ENCODE peak calls at places on chromosome 6, in ten cellular contexts. N is hepatocyte; H is IMR-90; K is heart right ventricle; W is sigmoid colon; Q is CD8-positive, alpha-beta T cell; I is esophagus muscularis mucosa; D is uterus; U is left ventricle myocardium inferior; E is neural progenitor cell. R is an unnamed sample. For H3K9me3, the result is how much of the 10 kb centered on the place peaks cover.

GRCh38 chr6:19999319-20000191 is 162.4 kb downstream of the ID4 start:
- DNase-seq in W (no peak), N (no peak), U (no peak), E (no peak), H (peak), K (no peak), Q (no peak), D (no peak), I (peak), R (no peak)

GRCh38 chr6:105560611-105561066 is 157.8 kb upstream of the PREP start:
- DNase-seq in D (no peak), I (no peak), Q (no peak), H (peak), E (no peak), N (no peak), K (no peak), W (no peak), U (no peak), R (no peak)

GRCh38 chr6:33846226-33846625 is 42.4 kb upstream of the MLN start:
- DNase-seq in I (no peak), N (no peak), E (no peak), U (no peak), W (no peak), D (no peak), Q (no peak), K (no peak), H (no peak), R (no peak)

GRCh38 chr6:52286798-52287432 is 2.4 kb upstream of the MCM3 start:
- DNase-seq in H (peak), D (peak), W (peak), N (peak), K (peak), Q (peak), E (peak), I (no peak), U (peak), R (peak)

GRCh38 chr6:28695671-28696537 is 170.2 kb downstream of the GPX5 start:
- DNase-seq in W (no peak), U (no peak), K (no peak), I (no peak), Q (no peak), H (peak), N (no peak), E (no peak), D (no peak), R (no peak)

GRCh38 chr6:17768388-17768787 is 61.7 kb upstream of the NUP153 start:
- DNase-seq in I (no peak), U (no peak), N (peak), K (no peak), W (no peak), D (no peak), Q (no peak), E (peak), H (peak), R (no peak)

GRCh38 chr6:125375841-125376240 is 74.1 kb upstream of the HDDC2 start:
- DNase-seq in I (no peak), W (no peak), N (no peak), Q (no peak), H (no peak), D (no peak), K (no peak), U (no peak), E (no peak), R (no peak)

GRCh38 chr6:32655311-32655710 is 11.1 kb downstream of the HLA-DQB1 start:
- DNase-seq in U (no peak), Q (no peak), H (no peak), E (no peak), W (no peak), I (no peak), N (no peak), K (no peak), D (no peak), R (no peak)

GRCh38 chr6:39806277-39806676 is 14.1 kb downstream of the DAAM2 start:
- DNase-seq in Q (no peak), E (no peak), N (no peak), W (no peak), K (no peak), U (no peak), I (no peak), D (no peak), H (peak), R (no peak)

GRCh38 chr6:84348801-84349200 is 121.4 kb upstream of the CEP162 start:
- DNase-seq in K (no peak), U (no peak), E (no peak), Q (no peak), H (no peak), I (no peak), W (no peak), N (no peak), D (no peak), R (no peak)

GRCh38 chr6:79042799-79043126 is 35.3 kb downstream of the PHIP start:
- DNase-seq in I (no peak), D (no peak), H (no peak), K (no peak), Q (no peak), U (no peak), W (no peak), N (no peak), E (no peak), R (no peak)

GRCh38 chr6:138601128-138601527 is 101.8 kb upstream of the NHSL1 start:
- DNase-seq in W (no peak), N (no peak), U (no peak), K (no peak), I (no peak), H (peak), E (no peak), Q (no peak), D (no peak), R (no peak)

DNA sequence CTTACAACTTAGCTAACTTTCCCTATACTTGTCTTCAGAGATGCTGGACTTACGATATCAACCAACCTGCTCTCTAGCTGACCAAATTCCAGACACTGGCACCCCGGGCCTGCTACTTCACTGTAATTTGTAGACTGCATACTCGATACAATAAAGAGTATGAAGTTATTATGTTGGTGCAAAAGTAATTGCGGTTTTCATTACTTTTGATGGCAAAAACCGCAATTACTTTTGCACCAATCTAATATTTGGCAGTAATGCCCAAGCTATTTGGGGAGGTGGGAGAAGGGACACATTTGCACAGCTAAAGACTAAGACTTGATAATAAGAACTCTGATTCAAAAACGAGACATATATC is 34.9 kb upstream of the ARHGAP18 start:
- DNase-seq in U (no peak), W (no peak), K (no peak), H (no peak), E (no peak), I (no peak), Q (no peak), N (no peak), D (no peak), R (no peak)
- H3K27ac ChIP-seq in U (no peak), W (no peak), K (no peak), H (no peak), E (no peak), I (no peak), Q (no peak), N (no peak), D (no peak), R (no peak)

DNA sequence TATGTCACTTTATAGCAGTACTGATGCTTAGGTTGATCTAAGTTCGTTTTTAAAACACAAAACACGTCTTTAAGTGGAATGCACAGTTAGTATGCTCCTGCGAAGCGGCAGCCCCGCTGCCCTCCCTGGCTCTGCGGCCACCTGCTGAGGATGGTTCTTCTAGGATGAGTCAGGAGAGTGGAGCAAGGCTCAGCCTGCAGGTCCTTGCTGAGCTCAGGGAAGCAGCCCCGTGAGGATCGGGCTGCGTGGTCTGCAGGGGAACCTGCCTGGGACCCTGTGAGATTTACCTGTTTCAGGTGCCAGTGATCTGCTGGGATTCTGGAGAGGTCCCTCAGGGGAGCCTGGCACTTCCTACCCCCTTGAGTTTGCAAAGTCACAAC is 57.5 kb downstream of the SYNJ2 start:
- DNase-seq in K (no peak), E (peak), D (no peak), W (peak), U (peak), I (no peak), H (peak), N (peak), Q (no peak), R (no peak)
- H3K9me3 ChIP-seq in K (under half), E (under half), D (under half), W (under half), U (under half), I (under half), H (under half), N (under half), Q (under half), R (under half)

GRCh38 chr6:37972994-37973757 is 153.6 kb downstream of the ZFAND3 start:
- DNase-seq in H (no peak), U (no peak), D (no peak), Q (no peak), W (no peak), K (no peak), I (no peak), N (no peak), E (no peak), R (no peak)

GRCh38 chr6:37974943-37975342 is 155.4 kb downstream of the ZFAND3 start:
- DNase-seq in U (no peak), K (no peak), W (no peak), Q (no peak), I (no peak), D (no peak), H (no peak), E (no peak), N (no peak), R (no peak)

GRCh38 chr6:37971263-37971662 is 151.7 kb downstream of the ZFAND3 start:
- DNase-seq in N (no peak), U (no peak), Q (no peak), K (no peak), H (no peak), W (no peak), D (no peak), I (no peak), E (no peak), R (no peak)

GRCh38 chr6:37974381-37974780 is 154.9 kb downstream of the ZFAND3 start:
- DNase-seq in E (no peak), D (no peak), U (no peak), K (no peak), I (no peak), Q (no peak), N (no peak), H (no peak), W (no peak), R (no peak)

GRCh38 chr6:37971711-37972410 is 152.3 kb downstream of the ZFAND3 start:
- DNase-seq in K (no peak), Q (no peak), W (no peak), H (peak), D (no peak), I (no peak), N (no peak), E (no peak), U (peak), R (no peak)
- H3K27ac ChIP-seq in K (no peak), Q (no peak), W (no peak), H (peak), D (no peak), I (no peak), N (no peak), E (no peak), U (no peak), R (no peak)

DNA sequence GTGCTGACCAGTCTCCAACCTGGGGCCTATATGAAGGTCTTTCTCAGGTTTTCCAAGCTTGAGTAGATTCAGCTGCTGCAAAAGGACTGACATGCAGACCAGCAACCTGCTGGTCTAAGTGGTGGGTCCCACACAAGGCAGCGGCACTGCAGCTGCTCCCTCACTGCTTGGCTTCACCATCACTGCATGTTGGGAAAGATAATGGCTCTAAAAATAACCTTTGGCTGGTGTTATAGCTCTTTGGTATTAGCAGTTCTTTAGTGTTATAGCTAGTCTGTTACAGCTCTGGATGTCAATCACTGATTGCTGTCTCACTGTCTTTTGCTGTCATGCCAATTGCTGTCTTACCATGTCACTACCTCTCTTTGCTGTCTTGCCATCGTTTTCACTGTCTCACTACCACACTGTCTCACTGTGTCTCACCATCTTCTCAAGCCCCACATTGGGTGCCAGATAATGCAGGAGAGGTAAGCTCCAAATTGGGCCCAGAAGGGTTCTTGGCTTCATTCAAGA is 726.4 kb downstream of the TENT5A start:
- DNase-seq in K (no peak), N (no peak), W (no peak), U (no peak), H (no peak), E (no peak), D (no peak), Q (no peak), I (no peak), R (no peak)
- H3K9me3 ChIP-seq in K (under half), N (under half), W (under half), U (under half), H (under half), E (under half), D (under half), Q (under half), I (under half), R (under half)

GRCh38 chr6:43506667-43507471 is 3.3 kb downstream of the LRRC73 start:
- DNase-seq in N (peak), E (peak), W (peak), I (peak), D (peak), H (peak), Q (peak), U (peak), K (peak), R (peak)

GRCh38 chr6:43504756-43505593 is 5.2 kb downstream of the LRRC73 start:
- DNase-seq in E (no peak), Q (no peak), D (no peak), I (no peak), K (no peak), U (no peak), N (no peak), H (no peak), W (no peak), R (no peak)

GRCh38 chr6:43503443-43503842 is 6.7 kb downstream of the LRRC73 start:
- DNase-seq in D (no peak), E (no peak), N (no peak), K (no peak), U (no peak), Q (no peak), I (no peak), W (no peak), H (no peak), R (no peak)

GRCh38 chr6:43506171-43506570 is 4.0 kb downstream of the LRRC73 start:
- DNase-seq in U (no peak), D (no peak), N (no peak), I (no peak), K (no peak), E (no peak), H (no peak), Q (no peak), W (no peak), R (no peak)

GRCh38 chr6:43505718-43506117 is 4.4 kb downstream of the LRRC73 start:
- DNase-seq in N (no peak), W (no peak), I (no peak), U (no peak), E (peak), H (no peak), K (no peak), D (no peak), Q (no peak), R (no peak)
- H3K27ac ChIP-seq in N (no peak), W (no peak), I (no peak), U (no peak), E (no peak), H (no peak), K (no peak), D (no peak), Q (no peak), R (no peak)

GRCh38 chr6:106744781-106745180 is 115.4 kb downstream of the QRSL1 start:
- DNase-seq in N (no peak), D (no peak), I (no peak), E (no peak), W (no peak), U (no peak), H (no peak), Q (no peak), K (no peak), R (no peak)

GRCh38 chr6:106735828-106736227 is 106.5 kb downstream of the QRSL1 start:
- DNase-seq in D (no peak), K (no peak), I (no peak), E (no peak), W (no peak), H (no peak), Q (no peak), N (no peak), U (no peak), R (no peak)

GRCh38 chr6:106739387-106739786 is 110.0 kb downstream of the QRSL1 start:
- DNase-seq in Q (no peak), U (peak), E (no peak), I (no peak), W (peak), H (no peak), K (peak), N (no peak), D (no peak), R (no peak)

GRCh38 chr6:106736502-106736901 is 107.1 kb downstream of the QRSL1 start:
- DNase-seq in N (no peak), D (no peak), W (no peak), K (no peak), H (no peak), E (no peak), Q (no peak), I (no peak), U (no peak), R (no peak)

DNA sequence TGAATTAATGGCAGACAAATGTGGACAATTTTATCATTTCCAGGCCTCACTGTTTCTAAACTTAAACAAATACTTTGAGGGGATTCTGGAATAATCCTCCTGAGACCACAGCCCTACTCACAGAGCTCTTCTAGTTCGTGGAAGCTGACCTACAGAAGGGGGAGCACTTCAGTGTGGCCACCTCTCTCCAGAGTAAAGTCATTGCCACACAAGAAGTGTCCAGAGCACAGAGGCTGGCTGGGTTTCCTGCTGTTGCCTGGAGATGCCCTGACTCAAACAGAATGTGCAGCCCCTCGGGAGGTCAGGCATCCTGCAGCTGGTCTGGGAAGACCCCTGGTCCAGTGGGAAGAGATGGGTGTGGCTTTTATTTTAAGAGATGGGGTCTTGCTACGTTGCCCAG is 110.9 kb downstream of the QRSL1 start:
- DNase-seq in U (no peak), K (no peak), D (no peak), Q (no peak), N (no peak), I (no peak), E (no peak), W (no peak), H (no peak), R (no peak)
- H3K9me3 ChIP-seq in U (under half), K (under half), D (under half), Q (under half), N (under half), I (under half), E (under half), W (under half), H (under half), R (under half)

GRCh38 chr6:7256785-7257184 is 56.2 kb downstream of the SSR1 start:
- DNase-seq in H (no peak), E (no peak), I (no peak), K (no peak), U (no peak), N (no peak), Q (no peak), W (peak), D (no peak), R (no peak)

GRCh38 chr6:7252390-7252789 is 60.6 kb downstream of the SSR1 start:
- DNase-seq in I (no peak), E (no peak), U (no peak), Q (no peak), H (no peak), W (no peak), N (no peak), D (no peak), K (no peak), R (no peak)

GRCh38 chr6:7257521-7258230 is 55.3 kb downstream of the SSR1 start:
- DNase-seq in W (peak), K (no peak), D (no peak), H (no peak), U (no peak), Q (no peak), N (no peak), I (no peak), E (no peak), R (no peak)

GRCh38 chr6:7255918-7256317 is 57.1 kb downstream of the SSR1 start:
- DNase-seq in N (no peak), I (no peak), K (no peak), Q (no peak), U (no peak), H (no peak), W (no peak), E (no peak), D (no peak), R (no peak)

DNA sequence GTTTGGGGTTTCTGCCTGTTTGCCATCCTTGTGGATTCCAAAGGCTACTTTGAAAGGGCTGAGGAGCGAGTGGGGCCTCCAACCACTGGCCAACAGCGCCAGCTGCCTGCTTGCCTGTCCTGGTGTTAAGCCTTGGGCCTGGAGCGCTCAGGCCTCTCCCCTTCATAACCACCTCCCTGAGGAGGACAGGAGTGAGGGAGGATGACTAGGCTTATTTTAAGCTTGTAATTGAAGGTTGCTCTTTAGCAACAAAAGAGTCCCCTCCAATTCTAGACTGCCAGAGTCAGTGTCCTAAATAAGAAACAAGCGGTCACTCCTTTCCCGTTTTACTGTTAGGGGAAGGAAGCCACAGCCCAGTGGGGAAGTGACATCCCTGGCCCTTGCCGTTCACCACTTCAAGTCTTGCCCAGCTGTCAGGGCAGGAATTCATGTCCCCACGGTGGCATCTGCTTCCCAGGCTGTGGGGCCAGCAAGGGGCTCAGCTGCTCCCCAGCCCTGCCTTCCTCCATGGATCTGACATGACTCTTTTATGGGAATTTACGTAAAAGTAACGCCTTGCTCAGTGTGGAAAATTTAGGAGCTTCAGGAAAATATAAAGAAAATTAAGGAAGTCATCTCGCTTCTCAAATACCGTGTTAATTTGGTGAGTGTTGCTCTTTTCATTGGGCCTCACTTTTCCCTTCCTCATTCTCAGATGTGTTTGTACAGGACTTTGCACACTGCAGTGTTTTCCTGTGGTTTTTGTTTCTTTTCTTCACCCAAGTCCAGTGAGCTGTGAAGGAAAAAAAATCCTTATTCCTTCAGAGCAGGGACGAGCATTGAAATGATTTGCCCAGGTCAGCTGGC is 57.8 kb downstream of the SSR1 start:
- DNase-seq in W (no peak), Q (no peak), E (no peak), H (no peak), U (peak), I (no peak), D (no peak), N (no peak), K (no peak), R (no peak)
- H3K27ac ChIP-seq in W (peak), Q (no peak), E (no peak), H (no peak), U (peak), I (peak), D (no peak), N (no peak), K (peak), R (no peak)

DNA sequence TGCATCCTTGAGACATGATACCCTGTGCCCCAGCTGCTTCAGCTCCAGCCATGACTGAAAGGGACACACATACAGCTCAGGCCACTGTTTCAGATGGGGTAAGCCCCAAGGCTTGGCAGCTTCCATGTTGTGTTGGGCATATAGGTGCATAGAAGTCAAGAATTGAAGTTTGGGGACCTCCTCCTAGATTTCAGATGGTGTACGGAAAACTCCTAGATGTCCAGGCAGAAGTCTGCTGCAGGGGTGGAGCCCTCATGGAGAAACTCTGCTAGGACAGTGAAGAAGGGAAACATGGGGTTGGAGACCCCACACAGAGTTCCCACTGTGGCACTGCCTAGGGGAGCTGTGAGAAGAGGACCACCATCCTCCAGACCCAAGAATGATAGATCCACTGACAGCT is 1379.0 kb upstream of the MAP3K7 start:
- DNase-seq in H (no peak), N (no peak), U (no peak), K (no peak), W (no peak), E (no peak), D (no peak), I (no peak), Q (no peak), R (no peak)
- H3K9me3 ChIP-seq in H (under half), N (under half), U (under half), K (under half), W (under half), E (under half), D (under half), I (under half), Q (under half), R (under half)

R was measured in small intestine.